ENCODE peak calls at places on chromosomes 7 and 10, in four cellular contexts. G is HCT116, J is Calu3, K is A549. A is an unnamed sample.

GRCh38 chr7:149728491-149729375 is 44.7 kb downstream of the ZNF467 start:
- DNase-seq in G (no peak), J (no peak), K (no peak), A (no peak)

GRCh38 chr7:149669121-149669818 is 104.1 kb downstream of the ZNF467 start:
- DNase-seq in G (peak; percentile 51), J (no peak), K (peak; percentile 61), A (no peak)

GRCh38 chr7:95104739-95105138 is 197.3 kb downstream of the PPP1R9A start:
- DNase-seq in G (peak; percentile 6), J (peak; percentile 15), K (peak; percentile 42), A (no peak)

GRCh38 chr7:157558061-157558460 is 221.3 kb downstream of the DNAJB6 start:
- DNase-seq in G (no peak), J (no peak), K (no peak), A (no peak)

GRCh38 chr7:143395187-143396149 is 13.2 kb downstream of the EPHA1 start:
- DNase-seq in G (no peak), J (no peak), K (no peak), A (no peak)

GRCh38 chr7:76509931-76510877 is at the start of gene UPK3B:
- DNase-seq in G (no peak), J (peak; percentile 63), K (peak; percentile 51), A (no peak)

GRCh38 chr10:93086289-93086688 is 12.6 kb downstream of the CYP26A1 start:
- DNase-seq in G (no peak), J (no peak), K (no peak), A (no peak)

GRCh38 chr10:110239892-110240291 is 32.5 kb downstream of the MXI1 start:
- DNase-seq in G (no peak), J (no peak), K (no peak), A (no peak)

GRCh38 chr7:88344956-88345832 is 38.5 kb upstream of the STEAP4 start:
- DNase-seq in G (peak; percentile 23), J (peak; percentile 62), K (peak; percentile 43), A (peak; percentile 62)

GRCh38 chr7:95509199-95509598 is 23.5 kb downstream of the ASB4 start:
- DNase-seq in G (no peak), J (no peak), K (no peak), A (peak; percentile 40)

GRCh38 chr7:131555565-131556054 is 818 bp downstream of the PODXL start:
- DNase-seq in G (no peak), J (no peak), K (no peak), A (no peak)

GRCh38 chr10:117007080-117007479 is 2.1 kb upstream of the SHTN1 start:
- DNase-seq in G (peak; percentile 81), J (peak; percentile 11), K (peak; percentile 61), A (no peak)

GRCh38 chr7:28607179-28607578 is 194.9 kb downstream of the CREB5 start:
- DNase-seq in G (no peak), J (no peak), K (no peak), A (no peak)

GRCh38 chr7:31384461-31384860 is 43.9 kb upstream of the NEUROD6 start:
- DNase-seq in G (no peak), J (no peak), K (no peak), A (no peak)

GRCh38 chr7:50793115-50793946 is 10.6 kb upstream of the GRB10 start:
- DNase-seq in G (no peak), J (peak; percentile 80), K (peak; percentile 63), A (peak; percentile 57)

GRCh38 chr7:129909669-129910068 is 43.1 kb downstream of the UBE2H start:
- DNase-seq in G (no peak), J (no peak), K (no peak), A (no peak)

GRCh38 chr10:120744040-120744439 is 107.1 kb upstream of the WDR11 start:
- DNase-seq in G (no peak), J (no peak), K (no peak), A (no peak)

GRCh38 chr10:120586471-120586872 is 129.4 kb downstream of the PLPP4 start:
- DNase-seq in G (no peak), J (peak; percentile 49), K (no peak), A (no peak)

GRCh38 chr10:36638461-36638860 is 486.9 kb upstream of the ANKRD30A start:
- DNase-seq in G (no peak), J (no peak), K (no peak), A (no peak)

DNA sequence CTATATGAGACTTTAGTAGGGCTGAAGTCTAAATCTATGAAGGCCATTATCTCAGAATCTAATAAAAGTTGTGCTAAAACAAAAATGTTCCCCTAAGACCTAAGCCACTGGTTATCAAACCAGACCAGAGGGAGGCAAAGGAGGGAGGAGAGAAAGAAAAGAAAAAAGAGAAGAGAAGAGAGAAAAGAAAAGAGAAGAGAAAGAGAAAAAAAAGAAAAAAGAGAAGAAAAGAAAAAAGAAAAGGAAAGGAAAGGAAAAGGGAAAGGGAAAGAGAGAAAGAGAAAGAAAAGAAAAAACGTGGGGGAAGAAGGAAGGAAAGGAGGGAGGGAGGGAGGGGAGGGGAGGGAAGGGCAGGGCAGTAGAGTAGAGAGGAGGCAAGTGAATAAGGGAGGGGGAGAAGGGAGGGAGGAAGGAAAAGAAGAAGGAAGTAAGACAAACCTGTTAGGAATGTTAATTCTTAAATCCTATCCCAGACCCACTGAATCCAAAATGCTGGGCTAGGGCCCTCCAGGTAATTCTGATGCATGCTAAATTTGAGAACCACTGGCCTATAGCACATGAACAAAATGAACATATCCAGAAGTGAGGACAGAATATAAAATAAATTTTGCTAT is 98.9 kb downstream of the TPK1 start:
- DNase-seq in G (no peak), J (no peak), K (no peak), A (no peak)
- TF ChIP-seq CTCF in G (no peak), J (no peak), K (no peak), A (no peak)

GRCh38 chr10:103711351-103711994 is 143.9 kb downstream of the SH3PXD2A start:
- DNase-seq in G (no peak), J (no peak), K (no peak), A (no peak)
- TF ChIP-seq CTCF in G (no peak), J (peak; percentile 17), K (no peak), A (peak; percentile 39)

DNA sequence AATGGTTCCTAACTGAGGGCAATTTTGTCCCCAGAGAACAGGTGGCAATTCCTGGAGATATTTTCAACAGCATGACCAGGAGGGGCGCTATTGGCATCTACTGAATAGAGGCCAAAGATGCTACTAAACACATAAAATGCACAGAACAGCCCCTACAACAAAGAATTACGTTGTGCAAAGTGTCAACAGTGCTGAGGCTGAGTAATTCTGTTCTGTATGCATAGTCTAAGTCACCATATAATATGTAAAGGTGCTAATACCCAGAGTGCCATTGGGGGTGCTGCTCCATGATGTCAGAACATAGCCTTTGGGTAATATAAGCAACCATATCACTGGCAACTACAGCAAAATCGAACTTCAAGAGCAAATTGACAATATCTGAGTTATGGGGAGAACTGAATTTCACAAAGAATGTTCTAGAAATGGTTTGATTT is 213.3 kb upstream of the PHYHIPL start:
- DNase-seq in G (no peak), J (peak; percentile 38), K (peak; percentile 21), A (peak; percentile 40)
- TF ChIP-seq CTCF in G (peak; percentile 4), J (peak; percentile 52), K (peak; percentile 17), A (peak; percentile 58)

GRCh38 chr7:15330943-15331342 is 230.9 kb downstream of the AGMO start:
- DNase-seq in G (no peak), J (no peak), K (no peak), A (no peak)

GRCh38 chr7:15323545-15323944 is 238.3 kb downstream of the AGMO start:
- DNase-seq in G (no peak), J (no peak), K (no peak), A (no peak)

DNA sequence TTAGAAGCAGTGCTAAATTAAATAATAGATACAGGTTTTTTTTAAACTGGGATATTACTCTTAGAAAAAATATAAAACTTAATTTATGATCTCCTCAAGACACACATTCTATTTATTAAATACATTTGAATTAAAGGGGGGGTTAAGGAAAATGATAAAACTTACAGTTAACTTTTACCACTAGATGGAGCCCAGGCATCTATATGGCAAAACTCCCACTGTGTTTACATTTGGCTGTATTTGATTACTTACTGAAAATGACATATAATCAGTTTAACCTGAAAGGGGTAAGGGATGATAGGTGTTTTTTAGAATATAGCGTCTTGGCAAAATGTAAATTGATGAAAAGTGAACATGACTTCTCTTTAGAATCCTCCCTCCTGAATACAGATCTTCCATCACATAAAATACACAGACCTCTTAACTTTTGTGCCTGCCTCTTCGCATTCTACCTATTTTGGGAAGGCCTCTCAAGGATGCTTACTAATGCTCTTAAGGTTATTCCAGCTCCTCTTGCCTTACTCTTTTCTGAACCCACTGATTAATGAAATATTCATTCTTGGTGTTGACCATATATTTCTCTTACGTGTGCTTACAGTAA is 235.7 kb downstream of the AGMO start:
- DNase-seq in G (peak; percentile 34), J (no peak), K (peak; percentile 31), A (no peak)
- TF ChIP-seq CTCF in G (peak; percentile 52), J (peak; percentile 58), K (peak; percentile 75), A (peak; percentile 60)

DNA sequence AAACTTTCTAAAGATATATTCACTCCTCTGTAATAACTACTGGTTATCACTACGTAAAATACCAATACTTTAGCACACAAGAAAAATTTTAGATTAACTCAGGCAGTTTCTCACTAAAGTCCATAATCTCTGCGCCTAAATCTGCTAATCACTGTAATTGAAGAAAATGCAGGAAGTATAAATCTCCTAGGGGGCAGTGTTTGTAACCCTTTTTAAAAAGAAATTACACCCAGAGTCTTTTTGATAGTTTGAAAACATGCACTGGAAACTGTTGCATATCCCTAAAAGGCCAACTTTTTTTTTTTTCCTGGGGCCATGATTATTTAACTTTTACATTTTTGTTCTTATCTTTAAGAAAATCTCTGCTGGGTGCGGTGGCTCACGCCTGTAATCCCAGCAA is 209.6 kb downstream of the KIAA1217 start:
- DNase-seq in G (no peak), J (no peak), K (no peak), A (no peak)
- TF ChIP-seq CTCF in G (peak; percentile 24), J (peak; percentile 11), K (peak; percentile 12), A (no peak)

GRCh38 chr7:26368542-26368941 is 76.9 kb downstream of the SNX10 start:
- DNase-seq in G (no peak), J (no peak), K (peak; percentile 16), A (no peak)
- TF ChIP-seq CTCF in G (peak; percentile 51), J (no peak), K (peak; percentile 47), A (no peak)

DNA sequence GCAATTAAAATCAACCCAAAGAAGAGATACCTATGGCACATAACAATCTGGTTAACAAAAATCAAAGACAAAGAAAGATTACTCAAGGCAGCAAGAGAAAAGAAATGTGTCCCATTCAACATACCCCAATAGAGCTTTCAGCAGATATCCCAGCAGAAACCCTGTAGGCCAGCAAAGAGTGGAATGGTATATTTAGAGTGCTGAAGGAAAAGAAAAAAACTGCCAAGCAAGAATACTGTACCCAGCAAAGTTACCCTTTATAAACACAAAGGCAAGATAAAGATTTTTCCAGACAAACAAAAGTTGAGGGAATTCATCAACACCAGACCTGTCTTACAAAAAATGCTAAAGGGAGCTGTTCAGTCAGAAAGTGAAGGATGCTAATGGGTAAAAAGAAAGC is 131.6 kb downstream of the TPST1 start:
- DNase-seq in G (no peak), J (no peak), K (no peak), A (no peak)
- TF ChIP-seq CTCF in G (no peak), J (no peak), K (no peak), A (no peak)

GRCh38 chr10:88385601-88386203 is 197.4 kb downstream of the RNLS start:
- DNase-seq in G (peak; percentile 75), J (peak; percentile 86), K (peak; percentile 70), A (no peak)
- TF ChIP-seq CTCF in G (no peak), J (no peak), K (no peak), A (no peak)